ENCODE peak calls at places on chromosomes 13 and 19, in six cellular contexts. H is CD8-positive, alpha-beta T cell; N is astrocyte; K is testis; P is lower lobe of right lung; O is naive thymus-derived CD4-positive, alpha-beta T cell. D is an unnamed sample. For H3K4me1, the result is how much of the 10 kb centered on the place peaks cover.

GRCh38 chr13:28699246-28699645 is 19.5 kb downstream of the SLC46A3 start:
- DNase-seq in K (no peak), H (no peak), P (no peak), O (no peak), N (no peak), D (no peak)

GRCh38 chr13:28140433-28141125 is 2.2 kb downstream of the PAN3 start:
- DNase-seq in H (no peak), O (no peak), K (no peak), N (no peak), P (no peak), D (no peak)

GRCh38 chr13:22821589-22821988 is 359.2 kb upstream of the SGCG start:
- DNase-seq in O (no peak), P (no peak), K (no peak), H (no peak), N (no peak), D (no peak)

GRCh38 chr19:31496076-31496475 is 146.8 kb upstream of the TSHZ3 start:
- DNase-seq in O (no peak), N (no peak), P (no peak), K (no peak), H (no peak), D (no peak)

GRCh38 chr19:18657590-18658365 is 20.9 kb downstream of the KLHL26 start:
- DNase-seq in K (peak), N (peak), H (no peak), O (no peak), P (no peak), D (no peak)

GRCh38 chr13:99992912-99993311 is 11.3 kb downstream of the ZIC2 start:
- DNase-seq in H (no peak), P (no peak), K (no peak), O (no peak), N (no peak), D (no peak)

GRCh38 chr13:25469179-25469545 is 97.4 kb downstream of the ATP8A2 start:
- DNase-seq in N (no peak), O (no peak), K (no peak), H (no peak), P (no peak), D (no peak)

GRCh38 chr13:107669356-107669755 is 546.0 kb downstream of the LIG4 start:
- DNase-seq in P (no peak), H (no peak), O (no peak), K (no peak), N (peak), D (no peak)

GRCh38 chr13:38902551-38902950 is 88.1 kb downstream of the STOML3 start:
- DNase-seq in K (no peak), H (no peak), N (no peak), P (no peak), O (no peak), D (no peak)

GRCh38 chr13:99766641-99767045 is 204.9 kb downstream of the ZIC5 start:
- DNase-seq in P (no peak), H (no peak), N (no peak), K (no peak), O (no peak), D (no peak)

GRCh38 chr13:114313061-114313860 is 1.0 kb upstream of the CHAMP1 start:
- DNase-seq in P (no peak), K (peak), N (no peak), H (no peak), O (no peak), D (no peak)

GRCh38 chr19:56290104-56290503 is 17.6 kb downstream of the EDDM13 start:
- DNase-seq in N (no peak), P (no peak), H (no peak), O (no peak), K (no peak), D (no peak)

GRCh38 chr19:10095622-10095947 is 6.9 kb downstream of the ANGPTL6 start:
- DNase-seq in N (no peak), H (no peak), K (no peak), O (no peak), P (no peak), D (no peak)
- H3K27ac ChIP-seq in N (no peak), H (no peak), K (peak), O (peak), P (peak), D (no peak)

GRCh38 chr13:65913173-65913572 is 1317.0 kb downstream of the PCDH9 start:
- DNase-seq in P (no peak), K (no peak), O (no peak), N (peak), H (no peak), D (no peak)

GRCh38 chr13:65914707-65915106 is 1315.4 kb downstream of the PCDH9 start:
- DNase-seq in O (no peak), N (peak), P (no peak), K (no peak), H (no peak), D (no peak)

GRCh38 chr13:65909501-65909900 is 1320.6 kb downstream of the PCDH9 start:
- DNase-seq in N (no peak), K (no peak), H (no peak), P (no peak), O (no peak), D (no peak)

GRCh38 chr13:65912516-65912915 is 1317.6 kb downstream of the PCDH9 start:
- DNase-seq in H (no peak), K (no peak), N (no peak), P (no peak), O (no peak), D (no peak)

DNA sequence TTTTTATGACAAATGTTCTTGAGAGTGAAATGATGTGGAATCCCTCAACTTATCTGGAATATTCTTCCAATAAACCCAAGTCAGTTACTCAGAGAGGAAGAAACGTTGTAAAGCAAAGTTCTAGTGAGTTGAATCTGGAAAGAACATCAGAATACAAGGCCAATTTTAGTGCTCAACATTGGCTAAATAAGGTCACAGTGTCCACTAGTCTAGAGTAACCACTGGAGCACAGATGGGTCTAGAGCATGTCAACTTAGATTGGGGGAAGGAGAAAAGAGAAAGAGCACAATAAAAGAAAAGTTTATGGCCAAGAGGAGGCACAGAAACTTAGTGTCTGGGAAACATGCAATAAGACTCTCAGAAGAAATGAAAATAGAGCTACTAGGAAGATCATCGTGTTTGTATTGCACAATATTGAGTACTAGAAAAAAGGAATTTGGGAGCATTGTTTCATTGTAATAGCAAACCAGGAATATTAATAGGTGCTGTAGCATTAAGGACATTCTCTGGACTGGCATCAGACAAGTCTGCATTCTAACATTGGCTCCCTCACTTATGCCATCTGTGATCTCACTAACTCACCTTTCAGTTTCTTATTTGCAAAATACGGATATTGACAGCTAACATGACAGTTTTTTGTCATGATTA is 1318.5 kb downstream of the PCDH9 start:
- DNase-seq in H (no peak), K (no peak), O (no peak), P (no peak), N (no peak), D (no peak)
- H3K4me1 ChIP-seq in H (under half), K (under half), O (under half), P (under half), N (under half), D (under half)

GRCh38 chr19:6721113-6721474 is 644 bp upstream of the C3 start:
- DNase-seq in O (no peak), P (no peak), H (no peak), N (no peak), K (no peak), D (no peak)
- H3K4me3 ChIP-seq in O (no peak), P (no peak), H (no peak), N (no peak), K (no peak), D (no peak)

GRCh38 chr19:5803441-5803751 is 1.5 kb upstream of the NRTN start:
- DNase-seq in N (no peak), H (no peak), O (no peak), K (no peak), P (no peak), D (no peak)

GRCh38 chr19:5803752-5804515 is 933 bp upstream of the NRTN start:
- DNase-seq in P (peak), H (peak), N (peak), O (peak), K (peak), D (peak)

GRCh38 chr19:5806133-5806489 is 1.2 kb downstream of the NRTN start:
- DNase-seq in K (no peak), H (no peak), O (no peak), N (no peak), P (no peak), D (no peak)

GRCh38 chr19:5805465-5806132 is 732 bp downstream of the NRTN start:
- DNase-seq in H (peak), K (peak), N (no peak), P (peak), O (peak), D (peak)

DNA sequence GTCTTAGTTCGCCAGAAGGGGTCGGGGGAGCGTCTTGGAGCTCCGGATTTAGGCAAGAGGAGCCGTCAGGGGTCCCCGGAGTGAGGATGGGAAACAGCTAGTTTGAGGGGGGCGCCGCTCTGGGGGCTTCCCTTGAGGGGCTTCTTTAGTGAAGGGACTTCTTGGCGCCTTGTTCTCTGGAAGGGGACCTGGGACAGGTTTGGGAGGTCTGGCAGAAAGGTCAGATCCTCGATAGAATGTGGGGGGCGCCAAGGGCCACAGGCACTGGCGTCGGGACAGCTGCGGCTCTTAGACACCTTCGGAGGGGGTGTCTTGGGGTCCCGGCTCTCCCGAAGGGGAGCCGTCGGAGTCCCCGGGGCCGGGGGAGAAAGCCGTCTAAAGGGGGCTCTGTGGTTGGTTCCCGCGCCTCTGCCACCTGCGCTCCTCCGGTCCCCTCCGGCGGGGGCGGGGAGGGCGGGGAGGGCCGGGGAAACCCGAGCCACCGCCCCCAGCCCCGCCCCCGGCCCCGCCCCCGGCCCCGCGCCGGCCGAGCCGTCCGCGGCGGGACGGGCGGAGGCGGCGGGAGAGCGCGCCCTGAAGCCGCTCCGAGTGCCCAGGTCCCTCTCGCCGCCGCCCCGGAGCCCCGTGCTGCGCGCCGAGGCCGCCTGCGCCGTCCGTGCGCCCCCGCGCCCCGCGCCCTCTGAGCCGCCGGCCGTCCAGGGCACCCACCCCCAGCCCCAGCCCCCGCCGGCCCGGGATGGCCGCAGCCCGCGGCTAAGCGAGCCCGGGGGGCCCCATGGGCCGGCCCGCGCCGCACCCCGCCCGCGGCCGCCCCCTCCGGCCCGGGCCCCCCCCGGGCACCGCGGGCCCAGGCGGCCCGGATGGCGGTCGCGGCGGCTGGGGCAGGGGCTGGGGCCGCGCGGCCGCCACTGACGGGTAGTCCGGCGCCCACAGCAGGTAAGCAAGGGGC is at the start of gene NRTN:
- DNase-seq in O (no peak), N (no peak), H (peak), P (no peak), K (no peak), D (no peak)
- H3K27ac ChIP-seq in O (peak), N (no peak), H (no peak), P (no peak), K (no peak), D (peak)

DNA sequence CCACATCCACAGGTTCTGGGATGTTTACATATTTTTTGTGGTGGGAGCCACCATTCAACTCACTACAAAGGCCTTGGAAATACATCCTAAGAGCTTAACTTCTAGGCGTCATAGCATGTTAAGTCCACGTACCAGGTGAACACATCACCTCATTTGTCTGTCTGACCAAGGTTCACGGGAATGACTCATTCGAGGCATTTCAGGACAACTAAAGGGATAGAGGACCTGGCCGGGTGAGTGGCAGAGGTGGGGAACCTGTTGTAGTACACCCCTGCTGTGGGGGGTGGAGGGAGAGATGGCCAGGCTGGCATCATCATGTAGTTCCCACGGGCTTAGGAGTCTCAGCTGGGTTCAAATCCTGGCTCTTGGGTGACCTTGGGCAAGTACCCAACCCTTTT is 51.5 kb downstream of the BICRA start:
- DNase-seq in O (no peak), H (no peak), P (peak), K (no peak), N (peak), D (no peak)
- H3K4me1 ChIP-seq in O (under half), H (under half), P (under half), K (under half), N (half or more), D (under half)

GRCh38 chr19:8085606-8086464 is 33.3 kb downstream of the CCL25 start:
- DNase-seq in O (peak), P (peak), K (no peak), H (no peak), N (no peak), D (no peak)
- H3K4me3 ChIP-seq in O (no peak), P (peak), K (no peak), H (no peak), N (no peak), D (no peak)

GRCh38 chr19:607301-608154 is 17.8 kb downstream of the HCN2 start:
- DNase-seq in N (no peak), K (no peak), P (no peak), O (no peak), H (no peak), D (no peak)

GRCh38 chr19:608155-609000 is 18.7 kb downstream of the HCN2 start:
- DNase-seq in P (no peak), K (no peak), O (no peak), H (no peak), N (no peak), D (no peak)

GRCh38 chr19:610071-610800 is 20.6 kb downstream of the HCN2 start:
- DNase-seq in O (peak), H (peak), K (peak), P (no peak), N (no peak), D (peak)

GRCh38 chr19:610801-611505 is 21.3 kb downstream of the HCN2 start:
- DNase-seq in O (peak), N (peak), H (peak), K (peak), P (no peak), D (peak)

DNA sequence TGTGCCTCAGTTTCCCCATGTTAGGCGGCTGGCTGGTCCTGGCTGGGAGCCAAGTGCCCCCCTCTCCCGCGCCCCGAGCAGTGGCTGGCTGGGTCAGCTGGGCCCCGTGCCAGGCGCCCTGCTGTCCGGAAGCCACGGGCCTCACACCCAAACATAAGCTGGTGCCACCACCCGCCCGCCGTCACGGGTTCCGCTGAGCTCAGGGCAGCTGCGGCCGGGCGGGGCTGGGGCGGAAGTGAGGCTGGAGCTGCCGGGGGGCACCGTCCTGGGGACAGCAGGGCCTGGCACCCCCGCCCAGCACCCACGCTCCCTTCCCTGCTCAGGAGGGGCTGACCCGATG is 19.3 kb downstream of the HCN2 start:
- DNase-seq in N (no peak), K (no peak), H (no peak), P (peak), O (no peak), D (no peak)
- H3K27ac ChIP-seq in N (no peak), K (no peak), H (no peak), P (peak), O (no peak), D (no peak)